ENCODE peak calls at places on chromosome 6, in four cellular contexts. W is A549, S is heart right ventricle, M is spleen. D is an unnamed sample.

GRCh38 chr6:1821188-1822183 is 211.8 kb downstream of the FOXC1 start:
- DNase-seq in W (no peak), S (peak), M (no peak), D (no peak)

GRCh38 chr6:3726421-3726820 is 25.1 kb downstream of the PXDC1 start:
- DNase-seq in W (no peak), S (no peak), M (peak), D (no peak)

GRCh38 chr6:35719830-35720733 is 16.8 kb upstream of the ARMC12 start:
- DNase-seq in W (no peak), S (peak), M (peak), D (peak)

GRCh38 chr6:15499125-15499524 is 163.7 kb downstream of the DTNBP1 start:
- DNase-seq in W (no peak), S (no peak), M (no peak), D (no peak)

GRCh38 chr6:170114187-170114945 is 176.5 kb downstream of the DLL1 start:
- DNase-seq in W (no peak), S (peak), M (peak), D (no peak)

GRCh38 chr6:32184084-32184640 is at the start of gene AGER:
- DNase-seq in W (no peak), S (no peak), M (peak), D (no peak)

GRCh38 chr6:118335325-118335724 is 212.8 kb upstream of the PLN start:
- DNase-seq in W (no peak), S (no peak), M (no peak), D (no peak)

GRCh38 chr6:16440656-16441212 is 202.3 kb downstream of the GMPR start:
- DNase-seq in W (no peak), S (peak), M (no peak), D (no peak)

GRCh38 chr6:132907231-132907630 is 92.9 kb downstream of the RPS12 start:
- DNase-seq in W (no peak), S (no peak), M (no peak), D (no peak)

GRCh38 chr6:72552938-72553337 is 68.9 kb upstream of the KCNQ5 start:
- DNase-seq in W (no peak), S (no peak), M (no peak), D (no peak)

GRCh38 chr6:2097464-2097863 is 147.9 kb downstream of the GMDS start:
- DNase-seq in W (no peak), S (no peak), M (no peak), D (no peak)

GRCh38 chr6:46465294-46466165 is 25.7 kb downstream of the RCAN2 start:
- DNase-seq in W (no peak), S (no peak), M (no peak), D (no peak)

GRCh38 chr6:24796616-24797290 is 2.0 kb downstream of the ARMH2 start:
- DNase-seq in W (no peak), S (no peak), M (no peak), D (no peak)

GRCh38 chr6:75568100-75568499 is 33.6 kb upstream of the SENP6 start:
- DNase-seq in W (no peak), S (no peak), M (no peak), D (no peak)

GRCh38 chr6:68635706-68636513 is 828 bp downstream of the ADGRB3 start:
- DNase-seq in W (no peak), S (no peak), M (no peak), D (peak)

GRCh38 chr6:24323632-24324337 is 34.1 kb downstream of the DCDC2 start:
- DNase-seq in W (no peak), S (no peak), M (no peak), D (no peak)

GRCh38 chr6:71386215-71386614 is 97.6 kb downstream of the OGFRL1 start:
- DNase-seq in W (no peak), S (no peak), M (no peak), D (no peak)

GRCh38 chr6:133939778-133940667 is 13.0 kb upstream of the TBPL1 start:
- DNase-seq in W (no peak), S (no peak), M (no peak), D (no peak)

GRCh38 chr6:150058231-150058792 is 10.6 kb downstream of the ULBP3 start:
- DNase-seq in W (no peak), S (no peak), M (no peak), D (no peak)

GRCh38 chr6:87553159-87553765 is 36.5 kb downstream of the RARS2 start:
- DNase-seq in W (no peak), S (no peak), M (no peak), D (no peak)

GRCh38 chr6:56756219-56756789 is 113.6 kb upstream of the DST start:
- DNase-seq in W (no peak), S (no peak), M (no peak), D (no peak)

GRCh38 chr6:56757585-56757984 is 114.9 kb upstream of the DST start:
- DNase-seq in W (no peak), S (no peak), M (no peak), D (no peak)

GRCh38 chr6:56758120-56758519 is 115.4 kb upstream of the DST start:
- DNase-seq in W (no peak), S (no peak), M (no peak), D (no peak)

GRCh38 chr6:56758553-56758952 is 115.9 kb upstream of the DST start:
- DNase-seq in W (no peak), S (no peak), M (no peak), D (no peak)

GRCh38 chr6:56756791-56757582 is 114.3 kb upstream of the DST start:
- DNase-seq in W (no peak), S (no peak), M (no peak), D (no peak)
- H3K27ac ChIP-seq in W (peak), S (peak), M (no peak), D (peak)

GRCh38 chr6:39068391-39068790 is 19.8 kb downstream of the GLP1R start:
- DNase-seq in W (no peak), S (no peak), M (peak), D (no peak)
- H3K4me3 ChIP-seq in W (no peak), S (no peak), M (no peak), D (no peak)

GRCh38 chr6:164478426-164478825 is 831.0 kb downstream of the C6orf118 start:
- DNase-seq in W (no peak), S (no peak), M (no peak), D (no peak)
- TF ChIP-seq CTCF in W (no peak), S (no peak), M (no peak), D (no peak)

DNA sequence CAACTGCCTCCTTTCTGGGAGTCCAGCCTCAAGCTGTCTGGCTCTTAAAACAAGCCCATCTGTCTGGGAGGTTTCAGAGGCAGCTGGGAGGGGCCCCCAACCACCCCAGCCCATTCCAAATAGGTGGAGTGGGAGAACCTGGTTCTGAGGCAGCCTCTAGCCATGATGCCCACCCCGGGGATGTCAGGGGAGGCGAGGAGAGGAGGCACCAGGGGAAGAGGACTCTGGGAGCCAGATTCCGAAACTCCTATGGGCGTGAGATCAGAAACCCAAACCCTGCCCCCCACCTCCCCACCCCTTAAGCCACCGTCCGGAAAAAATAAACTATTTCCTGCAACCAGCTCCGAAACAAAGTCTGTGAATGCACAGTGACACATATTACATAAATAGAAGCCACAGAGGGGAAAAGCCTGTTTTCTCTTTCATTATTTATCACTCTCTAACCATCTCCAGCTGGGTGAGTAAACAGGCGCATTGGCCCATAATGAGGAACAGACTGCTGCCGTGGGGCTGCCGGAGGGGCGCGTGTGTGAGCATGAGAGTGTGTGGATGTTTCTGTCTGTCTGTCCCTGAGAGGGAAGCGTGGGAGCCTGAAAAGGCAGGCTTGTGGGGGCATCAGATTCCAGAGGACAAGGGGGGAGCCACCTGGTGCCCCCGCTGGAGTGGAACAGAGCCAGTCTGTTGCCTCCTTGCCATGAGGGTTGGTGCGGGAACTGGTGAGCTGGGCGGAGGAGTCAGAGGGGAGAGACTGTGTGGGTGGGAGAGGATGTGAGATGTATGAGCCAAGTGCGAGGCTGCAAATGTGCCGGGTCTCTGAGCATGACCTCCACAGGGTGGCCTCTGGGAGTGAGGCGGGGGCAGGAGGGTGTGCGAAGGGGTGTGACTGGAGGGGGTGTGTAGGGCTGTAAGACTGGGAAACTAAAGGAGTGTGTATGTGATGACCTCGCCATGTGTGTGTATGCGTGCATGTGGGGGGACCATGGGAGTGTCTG is 14.3 kb upstream of the FOXP4 start:
- DNase-seq in W (no peak), S (no peak), M (peak), D (no peak)
- H3K27ac ChIP-seq in W (no peak), S (no peak), M (peak), D (no peak)

D was measured in dorsolateral prefrontal cortex.